ENCODE peak calls at places on chromosomes 12 and 14, in four cellular contexts. X is SK-N-SH, W is HFFc6, V is SW480. L is an unnamed sample.

GRCh38 chr12:28780096-28780495 is 369.0 kb upstream of the FAR2 start:
- DNase-seq in V (peak; percentile 52), W (no peak), X (no peak), L (no peak)

GRCh38 chr14:86055512-86055911 is 525.6 kb downstream of the FLRT2 start:
- DNase-seq in W (no peak), X (no peak), V (peak; percentile 18), L (no peak)

GRCh38 chr14:74464785-74465184 is 28.3 kb downstream of the NPC2 start:
- DNase-seq in W (no peak), V (no peak), X (no peak), L (no peak)

GRCh38 chr14:24274101-24274543 is 2.7 kb upstream of the RABGGTA start:
- DNase-seq in V (no peak), X (no peak), W (no peak), L (no peak)

GRCh38 chr12:100141998-100142850 is 450 bp downstream of the BLTP3B start:
- DNase-seq in X (peak; percentile 81), W (peak; percentile 12), V (peak; percentile 59), L (no peak)

GRCh38 chr12:120241561-120242274 is 23.8 kb downstream of the PXN start:
- DNase-seq in X (no peak), W (no peak), V (no peak), L (no peak)

GRCh38 chr14:75374911-75375310 is 52.9 kb upstream of the JDP2 start:
- DNase-seq in W (no peak), V (no peak), X (no peak), L (no peak)

GRCh38 chr12:90575995-90576394 is 379.0 kb downstream of the CCER1 start:
- DNase-seq in X (no peak), V (no peak), W (no peak), L (no peak)

GRCh38 chr14:105212541-105213305 is 31.6 kb upstream of the NUDT14 start:
- DNase-seq in W (no peak), X (no peak), V (no peak), L (no peak)

GRCh38 chr14:31270196-31270772 is 62.7 kb upstream of the HECTD1 start:
- DNase-seq in W (no peak), V (no peak), X (no peak), L (no peak)

GRCh38 chr14:34583525-34583924 is 44.0 kb upstream of the EAPP start:
- DNase-seq in V (no peak), W (no peak), X (no peak), L (no peak)

GRCh38 chr14:104925214-104925899 is 678 bp downstream of the PLD4 start:
- DNase-seq in V (no peak), W (no peak), X (no peak), L (no peak)

GRCh38 chr14:91911474-91912032 is 35.9 kb downstream of the FBLN5 start:
- DNase-seq in X (peak; percentile 42), V (peak; percentile 70), W (no peak), L (no peak)

GRCh38 chr12:24750263-24750662 is 198.6 kb downstream of the BCAT1 start:
- DNase-seq in V (no peak), W (no peak), X (no peak), L (no peak)

GRCh38 chr12:105120551-105120950 is 13.0 kb downstream of the WASHC4 start:
- DNase-seq in X (no peak), V (peak; percentile 49), W (no peak), L (no peak)

GRCh38 chr12:67766370-67766769 is 117.8 kb downstream of the DYRK2 start:
- DNase-seq in W (peak; percentile 83), X (no peak), V (no peak), L (no peak)

GRCh38 chr14:59020382-59020781 is 168.1 kb upstream of the DAAM1 start:
- DNase-seq in X (peak; percentile 8), V (peak; percentile 23), W (peak; percentile 41), L (peak; percentile 30)

GRCh38 chr12:104480826-104481457 is 24.2 kb downstream of the CHST11 start:
- DNase-seq in X (no peak), V (no peak), W (peak; percentile 45), L (no peak)

GRCh38 chr12:612293-612692 is 51.0 kb downstream of the NINJ2 start:
- DNase-seq in W (no peak), V (no peak), X (no peak), L (no peak)

GRCh38 chr14:68113328-68113930 is 293.9 kb downstream of the RAD51B start:
- DNase-seq in X (no peak), V (no peak), W (no peak), L (no peak)

GRCh38 chr14:102088012-102088792 is 1.4 kb upstream of the HSP90AA1 start:
- DNase-seq in W (no peak), X (no peak), V (no peak), L (no peak)

GRCh38 chr12:113860950-113861349 is 105.2 kb downstream of the RBM19 start:
- DNase-seq in W (peak; percentile 87), X (no peak), V (no peak), L (no peak)

GRCh38 chr14:54654600-54654999 is 87.7 kb downstream of the SAMD4A start:
- DNase-seq in V (no peak), X (no peak), W (no peak), L (no peak)

GRCh38 chr12:108583971-108584370 is 13.9 kb downstream of the TMEM119 start:
- DNase-seq in X (no peak), W (no peak), V (no peak), L (no peak)

GRCh38 chr12:49537709-49538601 is 875 bp upstream of the KCNH3 start:
- DNase-seq in V (no peak), W (no peak), X (peak; percentile 74), L (no peak)